ENCODE peak calls at places on chromosome 16, in nine cellular contexts. V, J, Q, G, L, I, P, K and E are unnamed samples.
A peak's percentile ranks its signal among the peaks of the same experiment; 100 is the strongest.

GRCh38 chr16:60642956-60643355 is 1393.3 kb downstream of the CDH8 start:
- DNase-seq in V (no peak), J (no peak), Q (no peak), G (no peak), L (no peak), I (no peak), P (peak; percentile 20), K (no peak), E (peak; percentile 10)

GRCh38 chr16:30656974-30657865 is 1.0 kb upstream of the FBRS start:
- DNase-seq in V (peak; percentile 82), J (peak; percentile 57), Q (no peak), G (no peak), L (no peak), I (no peak), P (no peak), K (no peak), E (no peak)

GRCh38 chr16:48133455-48134226 is 22.2 kb downstream of the ABCC12 start:
- DNase-seq in V (peak; percentile 30), J (no peak), Q (no peak), G (no peak), L (no peak), I (no peak), P (no peak), K (no peak), E (no peak)

GRCh38 chr16:89216315-89217137 is 977 bp upstream of the ZNF778 start:
- DNase-seq in V (peak; percentile 8), J (peak; percentile 82), Q (peak; percentile 82), G (peak; percentile 81), L (peak; percentile 82), I (peak; percentile 49), P (peak; percentile 13), K (peak; percentile 63), E (peak; percentile 74)

GRCh38 chr16:69077251-69077650 is 28.2 kb upstream of the HAS3 start:
- DNase-seq in V (no peak), J (no peak), Q (no peak), G (no peak), L (no peak), I (no peak), P (no peak), K (peak; percentile 18), E (no peak)

GRCh38 chr16:70418993-70419318 is 19.9 kb downstream of the ST3GAL2 start:
- DNase-seq in V (no peak), J (no peak), Q (no peak), G (no peak), L (no peak), I (no peak), P (no peak), K (no peak), E (no peak)

GRCh38 chr16:10031955-10032354 is 150.3 kb downstream of the GRIN2A start:
- DNase-seq in V (no peak), J (no peak), Q (no peak), G (no peak), L (no peak), I (no peak), P (no peak), K (no peak), E (no peak)

GRCh38 chr16:64830653-64831052 is 291.2 kb downstream of the CDH11 start:
- DNase-seq in V (no peak), J (no peak), Q (no peak), G (no peak), L (no peak), I (no peak), P (peak; percentile 9), K (peak; percentile 20), E (no peak)

GRCh38 chr16:11303405-11304138 is 22.4 kb upstream of the PRM1 start:
- DNase-seq in V (peak; percentile 81), J (no peak), Q (no peak), G (no peak), L (peak; percentile 63), I (no peak), P (no peak), K (no peak), E (peak; percentile 3)

GRCh38 chr16:24102120-24102740 is 153.9 kb upstream of the CACNG3 start:
- DNase-seq in V (peak; percentile 61), J (no peak), Q (no peak), G (no peak), L (no peak), I (no peak), P (no peak), K (no peak), E (peak; percentile 3)

GRCh38 chr16:74652249-74652648 is 14.4 kb downstream of the RFWD3 start:
- DNase-seq in V (no peak), J (no peak), Q (no peak), G (no peak), L (no peak), I (no peak), P (no peak), K (no peak), E (no peak)

GRCh38 chr16:11063432-11064201 is 119.3 kb downstream of the CLEC16A start:
- DNase-seq in V (no peak), J (no peak), Q (no peak), G (no peak), L (no peak), I (no peak), P (no peak), K (no peak), E (no peak)

GRCh38 chr16:83958137-83958810 is 5.2 kb downstream of the OSGIN1 start:
- DNase-seq in V (no peak), J (no peak), Q (no peak), G (no peak), L (no peak), I (no peak), P (no peak), K (no peak), E (no peak)

GRCh38 chr16:4624827-4625616 is 396 bp downstream of the MGRN1 start:
- DNase-seq in V (no peak), J (peak; percentile 71), Q (peak; percentile 43), G (peak; percentile 49), L (peak; percentile 49), I (no peak), P (no peak), K (peak; percentile 37), E (peak; percentile 48)

GRCh38 chr16:14289692-14290340 is 218.7 kb downstream of the MRTFB start:
- DNase-seq in V (peak; percentile 48), J (peak; percentile 37), Q (no peak), G (no peak), L (peak; percentile 54), I (no peak), P (no peak), K (peak; percentile 22), E (peak; percentile 21)

GRCh38 chr16:83717814-83718213 is 90.0 kb upstream of the HSBP1 start:
- DNase-seq in V (no peak), J (peak; percentile 38), Q (no peak), G (no peak), L (no peak), I (no peak), P (peak; percentile 52), K (peak; percentile 51), E (no peak)

GRCh38 chr16:4882261-4882632 is 35.0 kb downstream of the UBN1 start:
- DNase-seq in V (no peak), J (peak; percentile 50), Q (no peak), G (no peak), L (no peak), I (no peak), P (no peak), K (no peak), E (no peak)

GRCh38 chr16:75555213-75555706 is 792 bp downstream of the TMEM231 start:
- DNase-seq in V (no peak), J (peak; percentile 95), Q (no peak), G (no peak), L (peak; percentile 88), I (peak; percentile 64), P (peak; percentile 56), K (peak; percentile 91), E (no peak)

GRCh38 chr16:56657555-56658430 is at the start of gene MT1F:
- DNase-seq in V (no peak), J (peak; percentile 51), Q (peak; percentile 72), G (peak; percentile 66), L (peak; percentile 83), I (no peak), P (no peak), K (no peak), E (peak; percentile 89)

GRCh38 chr16:12423151-12423550 is 380.5 kb downstream of the CPPED1 start:
- DNase-seq in V (no peak), J (no peak), Q (no peak), G (no peak), L (no peak), I (no peak), P (no peak), K (no peak), E (no peak)

GRCh38 chr16:10253344-10253855 is 71.2 kb upstream of the GRIN2A start:
- DNase-seq in V (no peak), J (no peak), Q (no peak), G (no peak), L (no peak), I (no peak), P (no peak), K (no peak), E (no peak)

GRCh38 chr16:66713076-66713475 is 16.5 kb upstream of the CMTM4 start:
- DNase-seq in V (no peak), J (no peak), Q (no peak), G (no peak), L (no peak), I (no peak), P (no peak), K (no peak), E (no peak)

GRCh38 chr16:15879255-15879804 is 9.1 kb downstream of the CEP20 start:
- DNase-seq in V (peak; percentile 22), J (peak; percentile 75), Q (no peak), G (no peak), L (no peak), I (peak; percentile 3), P (peak; percentile 76), K (peak; percentile 91), E (no peak)

GRCh38 chr16:53743149-53743566 is 39.2 kb downstream of the FTO start:
- DNase-seq in V (no peak), J (no peak), Q (peak; percentile 1), G (no peak), L (peak; percentile 54), I (no peak), P (no peak), K (peak; percentile 39), E (peak; percentile 22)

GRCh38 chr16:11964761-11965539 is at the start of gene TNFRSF17:
- DNase-seq in V (no peak), J (no peak), Q (no peak), G (no peak), L (no peak), I (no peak), P (no peak), K (no peak), E (no peak)